ENCODE peak calls at places on chromosomes 12 and 14, in eight cellular contexts. A is NCI-H2081, V is lower leg skin, J is GM12891, H is GM04503, C is AG10803, L is breast epithelium, G is RKO. N is an unnamed sample.

GRCh38 chr12:109797905-109798669 is 35.1 kb downstream of the TRPV4 start:
- DNase-seq in A (no peak), L (no peak), C (no peak), V (no peak), G (no peak), J (no peak), H (no peak), N (no peak)

GRCh38 chr12:66072566-66072965 is 58.0 kb downstream of the LLPH start:
- DNase-seq in A (no peak), H (no peak), C (no peak), J (no peak), G (no peak), V (no peak), L (no peak), N (no peak)

GRCh38 chr14:54695196-54695595 is 128.3 kb downstream of the SAMD4A start:
- DNase-seq in G (no peak), A (no peak), V (no peak), C (no peak), H (no peak), L (no peak), J (no peak), N (no peak)

GRCh38 chr14:75044322-75044721 is 6.9 kb downstream of the MLH3 start:
- DNase-seq in V (no peak), J (no peak), C (peak), A (no peak), L (no peak), G (peak), H (no peak), N (no peak)

GRCh38 chr14:78253986-78254385 is 83.8 kb downstream of the NRXN3 start:
- DNase-seq in L (no peak), V (no peak), J (no peak), G (peak), C (peak), A (no peak), H (no peak), N (no peak)

GRCh38 chr14:104863131-104863862 is 1.8 kb upstream of the CEP170B start:
- DNase-seq in L (no peak), C (no peak), V (no peak), A (no peak), H (no peak), J (no peak), G (no peak), N (no peak)

GRCh38 chr12:749871-750270 is 2.5 kb upstream of the WNK1 start:
- DNase-seq in G (peak), H (no peak), C (no peak), L (no peak), J (no peak), V (no peak), A (peak), N (no peak)

GRCh38 chr14:92282669-92283068 is 40.3 kb upstream of the SLC24A4 start:
- DNase-seq in H (no peak), A (no peak), J (no peak), V (no peak), G (no peak), C (no peak), L (no peak), N (no peak)

GRCh38 chr12:1660304-1661187 is 30.3 kb upstream of the ADIPOR2 start:
- DNase-seq in J (no peak), C (no peak), L (peak), A (no peak), V (peak), G (no peak), H (no peak), N (peak)

GRCh38 chr14:72126561-72126960 is 194.3 kb downstream of the RGS6 start:
- DNase-seq in L (no peak), G (no peak), H (no peak), A (no peak), J (no peak), C (no peak), V (no peak), N (no peak)

GRCh38 chr12:126474703-126475102 is 1409.5 kb downstream of the AACS start:
- DNase-seq in H (no peak), J (no peak), L (no peak), V (no peak), C (no peak), A (no peak), G (no peak), N (no peak)

GRCh38 chr12:5492562-5492961 is 60.7 kb downstream of the NTF3 start:
- DNase-seq in A (no peak), L (no peak), G (peak), C (no peak), H (no peak), V (no peak), J (no peak), N (no peak)

GRCh38 chr12:101501410-101502045 is 26.4 kb downstream of the SPIC start:
- DNase-seq in C (no peak), J (no peak), L (no peak), A (no peak), H (no peak), G (no peak), V (no peak), N (no peak)

GRCh38 chr12:119176267-119177055 is 2.3 kb upstream of the HSPB8 start:
- DNase-seq in C (peak), G (peak), A (peak), V (peak), L (peak), J (no peak), H (peak), N (peak)

GRCh38 chr12:101675555-101675954 is 21.9 kb upstream of the CHPT1 start:
- DNase-seq in J (no peak), H (no peak), G (no peak), L (no peak), C (no peak), V (no peak), A (no peak), N (no peak)

GRCh38 chr14:105419305-105420091 is at the start of gene MTA1:
- DNase-seq in V (no peak), A (peak), J (peak), L (no peak), H (no peak), G (peak), C (peak), N (no peak)